ENCODE peak calls at places on chromosomes 4 and X, in five cellular contexts. D is mammary epithelial cell, I is ascending aorta, M is head of caudate nucleus, V is amygdala. X is an unnamed sample.

GRCh38 chr4:153905231-153905630 is 116.3 kb upstream of the SFRP2 start:
- DNase-seq in V (no peak), I (no peak), D (no peak), M (no peak), X (no peak)

GRCh38 chr4:82833696-82834313 is 35.2 kb upstream of the SCD5 start:
- DNase-seq in D (peak; percentile 69), M (no peak), V (no peak), I (no peak), X (no peak)

GRCh38 chr4:184309241-184310170 is 91.8 kb upstream of the ENPP6 start:
- DNase-seq in I (no peak), M (peak; percentile 58), D (peak; percentile 29), V (no peak), X (no peak)

GRCh38 chrX:41541381-41541780 is 94.2 kb downstream of the NYX start:
- DNase-seq in V (no peak), D (no peak), M (no peak), I (no peak), X (no peak)

GRCh38 chr4:55838356-55838755 is 15.1 kb upstream of the EXOC1 start:
- DNase-seq in M (no peak), D (no peak), I (no peak), V (no peak), X (no peak)

GRCh38 chr4:115213705-115214104 is 100.3 kb upstream of the NDST4 start:
- DNase-seq in V (no peak), M (no peak), D (no peak), I (no peak), X (no peak)

GRCh38 chr4:108172780-108173598 is 4.3 kb upstream of the LEF1 start:
- DNase-seq in M (no peak), D (peak; percentile 29), I (peak; percentile 70), V (no peak), X (no peak)

GRCh38 chr4:169270810-169271691 is at the start of gene SH3RF1:
- DNase-seq in V (peak; percentile 45), I (peak; percentile 95), M (peak; percentile 88), D (peak; percentile 90), X (peak; percentile 89)

GRCh38 chrX:21972721-21973120 is 32.2 kb downstream of the SMS start:
- DNase-seq in I (peak; percentile 75), V (no peak), M (no peak), D (no peak), X (no peak)

GRCh38 chr4:40210776-40211175 is 13.9 kb downstream of the RHOH start:
- DNase-seq in D (peak; percentile 19), V (no peak), I (no peak), M (no peak), X (no peak)

GRCh38 chr4:147866532-147867271 is 134.8 kb downstream of the ARHGAP10 start:
- DNase-seq in M (peak; percentile 95), V (peak; percentile 45), D (peak; percentile 71), I (peak; percentile 95), X (peak; percentile 78)

GRCh38 chr4:94532016-94532789 is 80.5 kb downstream of the PDLIM5 start:
- DNase-seq in V (no peak), M (no peak), D (peak; percentile 62), I (no peak), X (no peak)

GRCh38 chr4:133147922-133148689 is 988 bp upstream of the PCDH10 start:
- DNase-seq in M (peak; percentile 73), V (peak; percentile 29), I (peak; percentile 75), D (no peak), X (peak; percentile 41)

GRCh38 chrX:10189317-10190268 is 32.8 kb downstream of the CLCN4 start:
- DNase-seq in D (peak; percentile 51), M (peak; percentile 91), I (peak; percentile 83), V (peak; percentile 24), X (no peak)

GRCh38 chr4:21507439-21507838 is 441.1 kb downstream of the KCNIP4 start:
- DNase-seq in M (no peak), D (peak; percentile 2), I (no peak), V (peak; percentile 0), X (no peak)